ENCODE peak calls at places on chromosome 22, in six cellular contexts. R is astrocyte of the spinal cord; B is lower leg skin; K is T1000; F is CD4-positive, alpha-beta T cell; U is SIG-M5. C is an unnamed sample.

GRCh38 chr22:37026325-37026724 is 6.8 kb downstream of the MPST start:
- DNase-seq in B (no peak), U (no peak), K (no peak), R (no peak), F (no peak), C (no peak)

GRCh38 chr22:50581950-50582561 is 593 bp downstream of the CHKB start:
- DNase-seq in R (no peak), F (no peak), B (no peak), U (no peak), K (no peak), C (peak; percentile 5)

GRCh38 chr22:36452473-36453265 is 28.8 kb downstream of the TXN2 start:
- DNase-seq in F (no peak), U (no peak), K (no peak), B (no peak), R (no peak), C (no peak)

GRCh38 chr22:20080776-20081654 is 974 bp downstream of the DGCR8 start:
- DNase-seq in K (peak; percentile 48), F (no peak), U (no peak), B (no peak), R (peak; percentile 63), C (peak; percentile 35)

GRCh38 chr22:42621505-42622002 is 6.9 kb upstream of the POLDIP3 start:
- DNase-seq in F (peak; percentile 31), R (peak; percentile 56), B (peak; percentile 51), U (no peak), K (peak; percentile 76), C (peak; percentile 12)

GRCh38 chr22:35064664-35065063 is 1.3 kb upstream of the ISX start:
- DNase-seq in K (no peak), U (no peak), B (no peak), R (no peak), F (no peak), C (no peak)

GRCh38 chr22:48826546-48826945 is 1001.1 kb downstream of the BRD1 start:
- DNase-seq in B (no peak), U (no peak), R (no peak), F (no peak), K (no peak), C (no peak)

GRCh38 chr22:39206491-39206890 is 38.3 kb downstream of the PDGFB start:
- DNase-seq in U (no peak), B (no peak), R (no peak), F (no peak), K (no peak), C (no peak)

GRCh38 chr22:44814266-44815098 is 62.1 kb downstream of the ARHGAP8 start:
- DNase-seq in B (no peak), K (no peak), R (no peak), F (no peak), U (no peak), C (no peak)

GRCh38 chr22:48541401-48542098 is 1286.1 kb downstream of the BRD1 start:
- DNase-seq in R (no peak), F (no peak), K (no peak), B (no peak), U (no peak), C (no peak)

GRCh38 chr22:29081499-29082236 is 8.8 kb downstream of the KREMEN1 start:
- DNase-seq in U (no peak), R (no peak), F (no peak), K (no peak), B (no peak), C (peak; percentile 34)

GRCh38 chr22:49623715-49624114 is 204.0 kb downstream of the BRD1 start:
- DNase-seq in U (no peak), K (no peak), B (no peak), F (no peak), R (no peak), C (no peak)

GRCh38 chr22:46078241-46079092 is 71.9 kb upstream of the PPARA start:
- DNase-seq in F (no peak), B (peak; percentile 76), U (no peak), R (no peak), K (no peak), C (no peak)

GRCh38 chr22:22520020-22520656 is at the start of gene ZNF280A:
- DNase-seq in K (no peak), U (no peak), R (peak; percentile 3), B (no peak), F (no peak), C (no peak)

GRCh38 chr22:36982136-36982535 is 37.1 kb downstream of the TST start:
- DNase-seq in K (no peak), F (no peak), R (no peak), B (no peak), U (no peak), C (no peak)

GRCh38 chr22:41862160-41862529 is 29.2 kb downstream of the SREBF2 start:
- DNase-seq in F (peak; percentile 37), B (no peak), R (peak; percentile 13), K (no peak), U (peak; percentile 80), C (no peak)

GRCh38 chr22:43946391-43946680 is 8.9 kb upstream of the SAMM50 start:
- DNase-seq in R (no peak), K (no peak), F (no peak), B (no peak), U (no peak), C (no peak)

GRCh38 chr22:26743149-26743548 is 85.8 kb downstream of the MIAT start:
- DNase-seq in R (no peak), F (no peak), U (no peak), B (no peak), K (no peak), C (no peak)

GRCh38 chr22:29700949-29701927 is 18.6 kb upstream of the CABP7 start:
- DNase-seq in R (no peak), F (no peak), B (no peak), U (no peak), K (peak; percentile 27), C (peak; percentile 75)

GRCh38 chr22:30192427-30192826 is 54.1 kb downstream of the LIF start:
- DNase-seq in B (no peak), K (no peak), F (no peak), R (no peak), U (no peak), C (no peak)

GRCh38 chr22:30408388-30409101 is 11.7 kb downstream of the SEC14L2 start:
- DNase-seq in F (no peak), R (peak; percentile 64), K (peak; percentile 34), U (no peak), B (no peak), C (no peak)

C was measured in NCI-H1092 treated with DMSO at 0.1 percent for 48 hours.